ENCODE peak calls at places on chromosomes 12 and 14, in four cellular contexts. E, G, C and I are unnamed samples. For H3K9me3, the result is how much of the 10 kb centered on the place peaks cover.

GRCh38 chr12:42761601-42762350 is 172.2 kb upstream of the PRICKLE1 start:
- DNase-seq in G (no peak), E (no peak), C (no peak), I (no peak)

GRCh38 chr14:88359500-88359899 is 26.0 kb upstream of the SPATA7 start:
- DNase-seq in G (no peak), E (no peak), C (no peak), I (no peak)

GRCh38 chr12:101803978-101804377 is 26.8 kb downstream of the GNPTAB start:
- DNase-seq in C (no peak), E (no peak), G (peak), I (no peak)

GRCh38 chr12:19542606-19543005 is 103.3 kb downstream of the AEBP2 start:
- DNase-seq in G (no peak), C (no peak), E (no peak), I (no peak)

GRCh38 chr14:58871972-58872530 is 234.3 kb downstream of the DACT1 start:
- DNase-seq in C (no peak), E (no peak), G (no peak), I (no peak)

GRCh38 chr12:84911331-84912190 is 1.0 kb downstream of the SLC6A15 start:
- DNase-seq in G (no peak), E (no peak), C (peak), I (no peak)

GRCh38 chr14:78576437-78577166 is 406.4 kb downstream of the NRXN3 start:
- DNase-seq in G (no peak), E (no peak), C (no peak), I (no peak)

GRCh38 chr12:5073838-5074237 is 30.2 kb downstream of the KCNA5 start:
- DNase-seq in E (no peak), C (no peak), G (no peak), I (no peak)

GRCh38 chr14:93994919-93995682 is 2.0 kb upstream of the CCDC197 start:
- DNase-seq in E (no peak), G (no peak), C (peak), I (no peak)

GRCh38 chr12:95203477-95203843 is 13.8 kb downstream of the FGD6 start:
- DNase-seq in G (no peak), E (no peak), C (no peak), I (no peak)

GRCh38 chr12:26017484-26018211 is 59.2 kb downstream of the RASSF8 start:
- DNase-seq in G (no peak), C (peak), E (no peak), I (no peak)

GRCh38 chr12:111093428-111094142 is 173.2 kb upstream of the MYL2 start:
- DNase-seq in E (no peak), G (peak), C (no peak), I (no peak)

GRCh38 chr14:71320107-71320733 is 413.0 kb downstream of the PCNX1 start:
- DNase-seq in G (peak), E (peak), C (peak), I (peak)

GRCh38 chr14:71322660-71323250 is 415.5 kb downstream of the PCNX1 start:
- DNase-seq in G (no peak), E (no peak), C (no peak), I (no peak)

GRCh38 chr14:71321556-71322315 is 414.5 kb downstream of the PCNX1 start:
- DNase-seq in C (no peak), E (no peak), G (no peak), I (peak)

GRCh38 chr14:71319646-71320045 is 412.4 kb downstream of the PCNX1 start:
- DNase-seq in E (no peak), C (no peak), G (no peak), I (peak)

GRCh38 chr14:71320734-71321555 is 413.7 kb downstream of the PCNX1 start:
- DNase-seq in E (no peak), G (peak), C (peak), I (peak)
- TF ChIP-seq POLR2A in E (peak), G (peak), C (peak), I (peak)

GRCh38 chr12:133201888-133202287 is 20.6 kb downstream of the ZNF268 start:
- DNase-seq in C (no peak), G (no peak), E (no peak), I (no peak)

GRCh38 chr12:133202493-133203343 is 21.4 kb downstream of the ZNF268 start:
- DNase-seq in C (no peak), E (no peak), G (no peak), I (no peak)

GRCh38 chr12:133204264-133204603 is 22.9 kb downstream of the ZNF268 start:
- DNase-seq in C (no peak), G (no peak), E (no peak), I (no peak)

GRCh38 chr12:133203344-133204263 is 22.3 kb downstream of the ZNF268 start:
- DNase-seq in G (no peak), C (no peak), E (no peak), I (no peak)

GRCh38 chr12:133206390-133206789 is 25.1 kb downstream of the ZNF268 start:
- DNase-seq in C (no peak), G (no peak), E (no peak), I (no peak)
- H3K9me3 ChIP-seq in C (under half), G (under half), E (under half), I (half or more)

DNA sequence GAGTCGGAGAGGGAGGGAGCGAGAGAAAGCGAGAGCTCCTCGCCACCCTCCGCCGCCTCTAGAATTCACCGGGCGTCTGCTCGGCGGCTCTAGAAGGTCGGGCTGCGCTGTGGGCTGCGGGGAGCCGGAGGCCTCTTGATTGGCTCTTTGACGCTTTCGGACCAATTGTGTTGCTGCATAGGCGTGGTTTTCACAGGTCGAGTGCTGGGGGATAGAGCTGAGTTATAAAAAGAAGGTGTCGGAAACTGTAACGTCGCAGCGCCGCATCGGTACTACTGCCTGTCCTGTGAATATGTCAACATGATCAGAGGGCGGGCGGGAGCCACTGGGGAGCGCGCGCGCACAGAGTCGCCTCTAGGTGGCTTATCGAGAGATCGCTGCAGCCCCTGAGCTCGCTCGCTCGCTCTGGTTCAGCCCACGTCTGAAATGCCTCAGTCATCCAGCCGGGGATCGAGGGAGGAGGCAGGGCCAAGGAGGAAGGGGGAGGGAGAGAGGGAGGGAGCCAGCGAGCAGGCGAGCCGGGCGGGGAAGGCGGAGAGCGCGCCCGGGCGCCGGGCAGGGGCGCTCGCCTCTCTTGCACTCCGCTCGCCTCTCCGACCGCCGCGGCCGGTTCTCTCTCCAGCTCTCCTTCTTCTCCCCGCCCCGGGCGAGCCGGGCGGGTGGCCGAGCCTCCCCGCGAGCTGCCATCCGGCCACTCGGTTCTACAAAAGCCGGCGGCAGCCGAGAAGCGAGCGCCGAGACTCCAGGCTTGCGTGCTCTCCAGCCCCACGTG is at the start of gene TBX3:
- DNase-seq in E (peak), G (peak), C (peak), I (peak)
- TF ChIP-seq POLR2A in E (peak), G (peak), C (peak), I (peak)

DNA sequence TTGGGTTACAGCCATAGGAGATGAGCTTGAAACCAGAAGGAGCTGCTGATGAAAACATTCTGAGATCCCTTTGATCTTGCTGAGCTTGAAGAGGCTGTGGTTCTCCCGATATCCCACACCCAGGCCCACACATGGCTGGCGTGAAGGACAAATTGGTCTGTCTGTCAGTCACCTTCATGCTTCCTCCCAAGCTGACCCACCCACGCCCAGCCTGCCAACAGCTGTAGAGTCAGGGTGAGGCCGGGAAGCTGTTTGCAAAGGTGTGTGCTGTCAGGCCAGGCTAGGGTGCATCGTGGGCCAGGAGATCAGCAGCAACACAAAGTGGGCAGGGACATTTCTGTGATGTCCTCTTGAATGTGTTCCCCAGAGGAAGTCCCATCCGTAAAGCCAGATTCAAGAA is 43.3 kb downstream of the FZD10 start:
- DNase-seq in G (no peak), E (no peak), C (no peak), I (no peak)
- H3K9me3 ChIP-seq in G (under half), E (under half), C (under half), I (under half)

GRCh38 chr12:56162468-56163290 is 4.5 kb downstream of the MYL6 start:
- DNase-seq in G (no peak), E (no peak), C (no peak), I (no peak)
- TF ChIP-seq POLR2A in G (no peak), E (no peak), C (no peak), I (no peak)